ENCODE peak calls at places on chromosomes 13 and 19, in ten cellular contexts. S is spleen, B is left ventricle myocardium inferior, Q is GM12878, Z is transverse colon, O is upper lobe of left lung, L is right lobe of liver, R is prostate gland, Y is brain microvascular endothelial cell, T is IMR-90. P is an unnamed sample. For H3K36me3, the result is how much of the 10 kb centered on the place peaks cover.

GRCh38 chr13:42277618-42278276 is 5.8 kb downstream of the AKAP11 start:
- DNase-seq in R (no peak), Z (no peak), O (no peak), B (no peak), L (no peak), Y (peak), T (peak), Q (no peak), S (no peak), P (no peak)

GRCh38 chr13:35260316-35260715 is 216.2 kb downstream of the MAB21L1 start:
- DNase-seq in Z (no peak), Y (no peak), T (no peak), O (no peak), L (no peak), S (no peak), Q (no peak), R (no peak), B (no peak), P (no peak)

GRCh38 chr13:84136582-84136981 is 254.3 kb upstream of the SLITRK1 start:
- DNase-seq in Z (no peak), Q (no peak), L (no peak), R (no peak), B (no peak), S (no peak), T (no peak), O (no peak), Y (no peak), P (no peak)

GRCh38 chr13:47277774-47278173 is 380.9 kb upstream of the HTR2A start:
- DNase-seq in Y (peak), Q (no peak), L (no peak), R (no peak), Z (no peak), B (no peak), O (peak), S (no peak), T (peak), P (no peak)

GRCh38 chr19:18491995-18492953 is 29.6 kb downstream of the ELL start:
- DNase-seq in L (no peak), B (no peak), T (no peak), O (no peak), S (no peak), Y (no peak), Z (no peak), Q (no peak), R (no peak), P (no peak)

GRCh38 chr19:49468746-49469447 is 5.1 kb upstream of the FLT3LG start:
- DNase-seq in B (peak), L (no peak), Q (peak), T (no peak), R (peak), O (peak), S (peak), Z (peak), Y (no peak), P (no peak)

GRCh38 chr19:55198651-55199050 is 10.7 kb downstream of the PTPRH start:
- DNase-seq in L (no peak), Z (no peak), S (no peak), Y (no peak), Q (no peak), O (no peak), B (no peak), T (no peak), R (no peak), P (no peak)

GRCh38 chr13:49608932-49609331 is 19.4 kb upstream of the ARL11 start:
- DNase-seq in Z (no peak), T (peak), Y (no peak), O (no peak), L (no peak), S (no peak), Q (no peak), R (no peak), B (no peak), P (no peak)

GRCh38 chr13:78047151-78047550 is 128.5 kb upstream of the EDNRB start:
- DNase-seq in L (no peak), O (no peak), B (no peak), S (no peak), Z (no peak), R (no peak), Q (no peak), T (no peak), Y (no peak), P (no peak)

GRCh38 chr19:30870861-30871260 is 478.4 kb downstream of the TSHZ3 start:
- DNase-seq in R (no peak), O (no peak), Y (no peak), B (no peak), S (no peak), T (peak), L (no peak), Z (no peak), Q (no peak), P (no peak)

GRCh38 chr13:60282708-60283107 is 114.3 kb upstream of the TDRD3 start:
- DNase-seq in R (no peak), S (no peak), O (no peak), T (no peak), B (no peak), Q (no peak), L (no peak), Y (no peak), Z (no peak), P (no peak)

GRCh38 chr19:40576181-40576584 is 490 bp upstream of the SHKBP1 start:
- DNase-seq in R (no peak), Z (no peak), T (no peak), L (no peak), B (no peak), Q (no peak), O (no peak), S (peak), Y (no peak), P (no peak)

GRCh38 chr19:29517946-29518345 is 7.8 kb upstream of the VSTM2B start:
- DNase-seq in B (no peak), L (no peak), S (peak), R (no peak), O (no peak), Y (no peak), T (no peak), Q (no peak), Z (no peak), P (no peak)
- H3K36me3 ChIP-seq in B (under half), L (under half), S (under half), R (under half), O (under half), Y (under half), T (under half), Q (under half), Z (under half), P (under half)

DNA sequence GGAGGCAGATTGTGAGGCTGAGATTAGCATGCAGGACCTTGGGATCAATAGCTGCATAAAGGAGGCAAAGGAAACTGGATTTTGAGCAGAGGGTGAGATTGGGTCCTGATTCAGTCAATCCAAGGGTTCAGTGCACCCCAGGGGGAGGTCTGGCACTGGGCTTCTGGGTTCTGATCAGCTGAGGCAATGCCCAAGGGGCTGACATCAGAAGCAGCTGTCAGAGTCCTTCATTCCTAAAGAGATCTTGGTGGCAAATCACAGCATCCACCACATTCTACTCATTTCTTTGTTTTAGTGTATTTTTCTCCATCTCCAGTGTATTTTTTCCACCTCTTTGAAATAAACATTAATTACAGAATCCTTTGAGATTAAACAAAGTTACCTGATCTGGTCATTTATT is 5.4 kb upstream of the LYPD5 start:
- DNase-seq in Y (no peak), O (no peak), R (no peak), T (no peak), B (no peak), Z (no peak), Q (no peak), S (no peak), L (no peak), P (no peak)
- TF ChIP-seq CTCF in Y (no peak), O (no peak), R (no peak), T (no peak), B (no peak), Z (no peak), Q (no peak), S (no peak), L (no peak), P (no peak)

GRCh38 chr19:15426485-15427349 is 7.9 kb upstream of the AKAP8L start:
- DNase-seq in Z (no peak), B (no peak), L (peak), Q (no peak), O (no peak), T (no peak), Y (no peak), S (no peak), R (no peak), P (no peak)
- H3K36me3 ChIP-seq in Z (under half), B (half or more), L (under half), Q (under half), O (under half), T (half or more), Y (under half), S (under half), R (under half), P (under half)

GRCh38 chr13:39734952-39735351 is 79.5 kb downstream of the COG6 start:
- DNase-seq in O (no peak), R (no peak), S (no peak), Z (no peak), Q (no peak), L (no peak), Y (no peak), T (no peak), B (no peak), P (no peak)
- TF ChIP-seq CTCF in O (no peak), R (no peak), S (no peak), Z (no peak), Q (no peak), L (no peak), Y (no peak), T (no peak), B (no peak), P (no peak)